ENCODE peak calls at places on chromosomes 1 and 21, in ten cellular contexts. One of them, this sample, is unnamed.

GRCh38 chr1:200306954-200307754 is 102.7 kb downstream of the ZNF281 start:
- DNase-seq in nephron progenitor cell: no peak
- DNase-seq in CD4-positive, alpha-beta T cell: no peak
- DNase-seq in choroid plexus epithelial cell: peak
- DNase-seq in cardiac muscle cell: peak
- DNase-seq in HEK293T: peak
- DNase-seq in esophagus squamous epithelium: no peak
- DNase-seq in cardiac fibroblast: peak
- DNase-seq in aorta: no peak
- DNase-seq in NCI-H1930: peak
- DNase-seq in this sample: peak

GRCh38 chr1:4730078-4730477 is 75.7 kb downstream of the AJAP1 start:
- DNase-seq in nephron progenitor cell: no peak
- DNase-seq in CD4-positive, alpha-beta T cell: no peak
- DNase-seq in choroid plexus epithelial cell: no peak
- DNase-seq in cardiac muscle cell: no peak
- DNase-seq in HEK293T: no peak
- DNase-seq in esophagus squamous epithelium: no peak
- DNase-seq in cardiac fibroblast: no peak
- DNase-seq in aorta: no peak
- DNase-seq in NCI-H1930: no peak
- DNase-seq in this sample: no peak

GRCh38 chr1:62673629-62674028 is 14.6 kb downstream of the DOCK7 start:
- DNase-seq in nephron progenitor cell: no peak
- DNase-seq in CD4-positive, alpha-beta T cell: no peak
- DNase-seq in choroid plexus epithelial cell: no peak
- DNase-seq in cardiac muscle cell: no peak
- DNase-seq in HEK293T: no peak
- DNase-seq in esophagus squamous epithelium: no peak
- DNase-seq in cardiac fibroblast: no peak
- DNase-seq in aorta: no peak
- DNase-seq in NCI-H1930: no peak
- DNase-seq in this sample: no peak

GRCh38 chr21:45898781-45899180 is 82.8 kb upstream of the COL6A1 start:
- DNase-seq in nephron progenitor cell: no peak
- DNase-seq in CD4-positive, alpha-beta T cell: no peak
- DNase-seq in choroid plexus epithelial cell: no peak
- DNase-seq in cardiac muscle cell: no peak
- DNase-seq in HEK293T: no peak
- DNase-seq in esophagus squamous epithelium: no peak
- DNase-seq in cardiac fibroblast: no peak
- DNase-seq in aorta: peak
- DNase-seq in NCI-H1930: no peak
- DNase-seq in this sample: no peak

GRCh38 chr1:204350857-204351573 is 8.7 kb downstream of the PLEKHA6 start:
- DNase-seq in nephron progenitor cell: peak
- DNase-seq in CD4-positive, alpha-beta T cell: no peak
- DNase-seq in choroid plexus epithelial cell: peak
- DNase-seq in cardiac muscle cell: peak
- DNase-seq in HEK293T: no peak
- DNase-seq in esophagus squamous epithelium: no peak
- DNase-seq in cardiac fibroblast: peak
- DNase-seq in aorta: peak
- DNase-seq in NCI-H1930: peak
- DNase-seq in this sample: peak

GRCh38 chr1:217482356-217483102 is 148.4 kb downstream of the GPATCH2 start:
- DNase-seq in nephron progenitor cell: no peak
- DNase-seq in CD4-positive, alpha-beta T cell: no peak
- DNase-seq in choroid plexus epithelial cell: peak
- DNase-seq in cardiac muscle cell: peak
- DNase-seq in HEK293T: no peak
- DNase-seq in esophagus squamous epithelium: no peak
- DNase-seq in cardiac fibroblast: peak
- DNase-seq in aorta: no peak
- DNase-seq in NCI-H1930: no peak
- DNase-seq in this sample: no peak

GRCh38 chr21:46286668-46286982 is 483 bp downstream of the YBEY start:
- DNase-seq in nephron progenitor cell: no peak
- DNase-seq in CD4-positive, alpha-beta T cell: no peak
- DNase-seq in choroid plexus epithelial cell: no peak
- DNase-seq in cardiac muscle cell: no peak
- DNase-seq in HEK293T: no peak
- DNase-seq in esophagus squamous epithelium: no peak
- DNase-seq in cardiac fibroblast: no peak
- DNase-seq in aorta: no peak
- DNase-seq in NCI-H1930: no peak
- DNase-seq in this sample: no peak

GRCh38 chr1:215835951-215836350 is 268.8 kb downstream of the KCTD3 start:
- DNase-seq in nephron progenitor cell: no peak
- DNase-seq in CD4-positive, alpha-beta T cell: no peak
- DNase-seq in choroid plexus epithelial cell: peak
- DNase-seq in cardiac muscle cell: peak
- DNase-seq in HEK293T: no peak
- DNase-seq in esophagus squamous epithelium: no peak
- DNase-seq in cardiac fibroblast: peak
- DNase-seq in aorta: no peak
- DNase-seq in NCI-H1930: no peak
- DNase-seq in this sample: no peak

GRCh38 chr1:151547119-151547899 is 7.2 kb downstream of the TUFT1 start:
- DNase-seq in nephron progenitor cell: peak
- DNase-seq in CD4-positive, alpha-beta T cell: no peak
- DNase-seq in choroid plexus epithelial cell: peak
- DNase-seq in cardiac muscle cell: peak
- DNase-seq in HEK293T: no peak
- DNase-seq in esophagus squamous epithelium: no peak
- DNase-seq in cardiac fibroblast: peak
- DNase-seq in aorta: peak
- DNase-seq in NCI-H1930: no peak
- DNase-seq in this sample: no peak

GRCh38 chr1:68197891-68198290 is 34.4 kb downstream of the WLS start:
- DNase-seq in nephron progenitor cell: no peak
- DNase-seq in CD4-positive, alpha-beta T cell: no peak
- DNase-seq in choroid plexus epithelial cell: no peak
- DNase-seq in cardiac muscle cell: no peak
- DNase-seq in HEK293T: no peak
- DNase-seq in esophagus squamous epithelium: no peak
- DNase-seq in cardiac fibroblast: peak
- DNase-seq in aorta: no peak
- DNase-seq in NCI-H1930: peak
- DNase-seq in this sample: no peak

GRCh38 chr1:25573591-25573930 is 30.2 kb downstream of the LDLRAP1 start:
- DNase-seq in nephron progenitor cell: no peak
- DNase-seq in CD4-positive, alpha-beta T cell: no peak
- DNase-seq in choroid plexus epithelial cell: no peak
- DNase-seq in cardiac muscle cell: no peak
- DNase-seq in HEK293T: no peak
- DNase-seq in esophagus squamous epithelium: no peak
- DNase-seq in cardiac fibroblast: no peak
- DNase-seq in aorta: no peak
- DNase-seq in NCI-H1930: no peak
- DNase-seq in this sample: no peak

GRCh38 chr1:9874959-9875635 is 35.0 kb downstream of the CTNNBIP1 start:
- DNase-seq in nephron progenitor cell: peak
- DNase-seq in CD4-positive, alpha-beta T cell: peak
- DNase-seq in choroid plexus epithelial cell: peak
- DNase-seq in cardiac muscle cell: peak
- DNase-seq in HEK293T: peak
- DNase-seq in esophagus squamous epithelium: no peak
- DNase-seq in cardiac fibroblast: peak
- DNase-seq in aorta: peak
- DNase-seq in NCI-H1930: peak
- DNase-seq in this sample: peak